ENCODE peak calls at places on chromosomes 2 and 18, in ten cellular contexts. R is BJ, F is HL-60, L is lung, O is kidney epithelial cell, S is GM23338, Y is dorsolateral prefrontal cortex, V is fibroblast of the aortic adventitia, B is heart right ventricle, H is fibroblast of lung. J is an unnamed sample.

GRCh38 chr2:110858135-110858737 is 125.9 kb downstream of the ACOXL start:
- DNase-seq in R (no peak), F (no peak), L (no peak), O (no peak), S (peak), Y (peak), V (no peak), B (no peak), H (no peak), J (no peak)

GRCh38 chr2:236753611-236754010 is 184.0 kb downstream of the ACKR3 start:
- DNase-seq in R (no peak), F (no peak), L (no peak), O (no peak), S (no peak), Y (no peak), V (no peak), B (no peak), H (no peak), J (peak)

GRCh38 chr2:40332096-40332826 is 119.6 kb downstream of the SLC8A1 start:
- DNase-seq in R (no peak), F (peak), L (no peak), O (peak), S (no peak), Y (no peak), V (peak), B (no peak), H (peak), J (peak)

GRCh38 chr18:25459814-25460213 is 107.8 kb upstream of the ZNF521 start:
- DNase-seq in R (no peak), F (no peak), L (no peak), O (no peak), S (no peak), Y (no peak), V (no peak), B (no peak), H (no peak), J (no peak)

GRCh38 chr18:78797499-78797898 is 182.1 kb upstream of the SALL3 start:
- DNase-seq in R (no peak), F (no peak), L (no peak), O (no peak), S (no peak), Y (no peak), V (no peak), B (no peak), H (no peak), J (no peak)

GRCh38 chr2:69774984-69775982 is 33.3 kb downstream of the ANXA4 start:
- DNase-seq in R (no peak), F (no peak), L (no peak), O (no peak), S (no peak), Y (no peak), V (peak), B (no peak), H (no peak), J (no peak)

GRCh38 chr18:67599277-67599676 is 82.8 kb upstream of the DSEL start:
- DNase-seq in R (no peak), F (no peak), L (no peak), O (peak), S (no peak), Y (no peak), V (peak), B (no peak), H (peak), J (no peak)

GRCh38 chr18:26298107-26298506 is 71.9 kb downstream of the TAF4B start:
- DNase-seq in R (no peak), F (no peak), L (no peak), O (no peak), S (no peak), Y (no peak), V (no peak), B (no peak), H (no peak), J (no peak)

GRCh38 chr2:104897515-104898184 is 43.7 kb downstream of the POU3F3 start:
- DNase-seq in R (no peak), F (no peak), L (no peak), O (peak), S (no peak), Y (no peak), V (peak), B (no peak), H (peak), J (no peak)

GRCh38 chr2:16058256-16058655 is 117.9 kb downstream of the MYCN start:
- DNase-seq in R (no peak), F (no peak), L (no peak), O (no peak), S (no peak), Y (no peak), V (no peak), B (no peak), H (no peak), J (no peak)

GRCh38 chr2:136448986-136449780 is 316.2 kb upstream of the THSD7B start:
- DNase-seq in R (no peak), F (no peak), L (no peak), O (no peak), S (no peak), Y (no peak), V (no peak), B (no peak), H (no peak), J (no peak)

GRCh38 chr2:164151518-164151917 is 415.7 kb upstream of the FIGN start:
- DNase-seq in R (no peak), F (no peak), L (no peak), O (no peak), S (no peak), Y (no peak), V (peak), B (no peak), H (peak), J (no peak)

GRCh38 chr2:191899442-191899841 is 52.6 kb upstream of the CAVIN2 start:
- DNase-seq in R (peak), F (no peak), L (no peak), O (peak), S (no peak), Y (no peak), V (peak), B (no peak), H (peak), J (no peak)

GRCh38 chr2:120538691-120539420 is 192.9 kb downstream of the INHBB start:
- DNase-seq in R (no peak), F (no peak), L (no peak), O (no peak), S (no peak), Y (no peak), V (no peak), B (no peak), H (no peak), J (no peak)

GRCh38 chr2:165617720-165618119 is 148.2 kb downstream of the CSRNP3 start:
- DNase-seq in R (no peak), F (no peak), L (no peak), O (no peak), S (no peak), Y (no peak), V (no peak), B (no peak), H (no peak), J (no peak)

GRCh38 chr2:26561376-26561775 is 79.8 kb downstream of the CIB4 start:
- DNase-seq in R (no peak), F (no peak), L (no peak), O (no peak), S (no peak), Y (no peak), V (no peak), B (no peak), H (no peak), J (no peak)

GRCh38 chr2:148046802-148047201 is 25.9 kb downstream of the MBD5 start:
- DNase-seq in R (no peak), F (no peak), L (no peak), O (no peak), S (no peak), Y (no peak), V (no peak), B (no peak), H (no peak), J (no peak)

GRCh38 chr2:66587216-66587615 is 152.3 kb downstream of the MEIS1 start:
- DNase-seq in R (no peak), F (no peak), L (no peak), O (no peak), S (peak), Y (no peak), V (no peak), B (no peak), H (no peak), J (no peak)

GRCh38 chr2:150296795-150297546 is 190.5 kb downstream of the RND3 start:
- DNase-seq in R (no peak), F (no peak), L (no peak), O (no peak), S (no peak), Y (no peak), V (peak), B (no peak), H (peak), J (no peak)

GRCh38 chr2:240226672-240227537 is 86.4 kb upstream of the OTOS start:
- DNase-seq in R (no peak), F (no peak), L (no peak), O (no peak), S (no peak), Y (peak), V (no peak), B (no peak), H (no peak), J (no peak)

GRCh38 chr18:79680100-79680879 is 687 bp downstream of the CTDP1 start:
- DNase-seq in R (no peak), F (peak), L (no peak), O (no peak), S (peak), Y (no peak), V (peak), B (peak), H (peak), J (peak)

GRCh38 chr18:40810371-40810770 is 1144.7 kb upstream of the PIK3C3 start:
- DNase-seq in R (no peak), F (no peak), L (no peak), O (peak), S (no peak), Y (no peak), V (peak), B (no peak), H (peak), J (no peak)

GRCh38 chr2:230958803-230959756 is 34.0 kb upstream of the GPR55 start:
- DNase-seq in R (no peak), F (no peak), L (no peak), O (no peak), S (no peak), Y (no peak), V (no peak), B (no peak), H (no peak), J (no peak)

GRCh38 chr2:170313636-170314348 is 135.8 kb downstream of the MYO3B start:
- DNase-seq in R (no peak), F (no peak), L (no peak), O (no peak), S (no peak), Y (peak), V (no peak), B (no peak), H (no peak), J (no peak)

GRCh38 chr2:230922951-230923717 is 1.9 kb downstream of the GPR55 start:
- DNase-seq in R (no peak), F (no peak), L (no peak), O (no peak), S (no peak), Y (no peak), V (no peak), B (no peak), H (no peak), J (no peak)

GRCh38 chr2:182868049-182868422 is 1.6 kb upstream of the FRZB start:
- DNase-seq in R (no peak), F (no peak), L (no peak), O (no peak), S (peak), Y (no peak), V (no peak), B (no peak), H (no peak), J (no peak)

GRCh38 chr2:238929242-238930081 is 81.6 kb downstream of the TWIST2 start:
- DNase-seq in R (no peak), F (no peak), L (no peak), O (no peak), S (no peak), Y (peak), V (peak), B (peak), H (peak), J (peak)

GRCh38 chr2:111066062-111066593 is 54.6 kb upstream of the BCL2L11 start:
- DNase-seq in R (no peak), F (peak), L (no peak), O (no peak), S (no peak), Y (no peak), V (no peak), B (no peak), H (no peak), J (no peak)

GRCh38 chr18:55405655-55406373 is 182.2 kb downstream of the TCF4 start:
- DNase-seq in R (peak), F (no peak), L (peak), O (peak), S (no peak), Y (peak), V (peak), B (peak), H (peak), J (peak)

GRCh38 chr18:56678836-56679565 is 27.8 kb downstream of the WDR7 start:
- DNase-seq in R (no peak), F (no peak), L (no peak), O (no peak), S (no peak), Y (no peak), V (no peak), B (no peak), H (no peak), J (no peak)

GRCh38 chr2:51790854-51791253 is 758.9 kb upstream of the NRXN1 start:
- DNase-seq in R (no peak), F (no peak), L (no peak), O (no peak), S (no peak), Y (no peak), V (no peak), B (no peak), H (no peak), J (no peak)

GRCh38 chr2:51789908-51790307 is 758.0 kb upstream of the NRXN1 start:
- DNase-seq in R (no peak), F (no peak), L (no peak), O (no peak), S (no peak), Y (no peak), V (no peak), B (no peak), H (no peak), J (no peak)

GRCh38 chr2:51795248-51795888 is 763.4 kb upstream of the NRXN1 start:
- DNase-seq in R (no peak), F (peak), L (no peak), O (no peak), S (peak), Y (no peak), V (no peak), B (no peak), H (no peak), J (peak)
- TF ChIP-seq CTCF in R (no peak), F (peak), L (no peak), O (peak), S (peak), Y (no peak), V (no peak), B (no peak), H (no peak), J (peak)

GRCh38 chr2:33033524-33034150 is 86.9 kb downstream of the LTBP1 start:
- DNase-seq in R (no peak), F (no peak), L (no peak), O (no peak), S (peak), Y (peak), V (peak), B (no peak), H (peak), J (no peak)

GRCh38 chr2:33038799-33039198 is 92.0 kb downstream of the LTBP1 start:
- DNase-seq in R (no peak), F (no peak), L (no peak), O (no peak), S (no peak), Y (no peak), V (no peak), B (no peak), H (no peak), J (no peak)

GRCh38 chr2:33032245-33032644 is 85.5 kb downstream of the LTBP1 start:
- DNase-seq in R (no peak), F (no peak), L (no peak), O (no peak), S (no peak), Y (no peak), V (no peak), B (no peak), H (no peak), J (no peak)

GRCh38 chr2:33038230-33038629 is 91.5 kb downstream of the LTBP1 start:
- DNase-seq in R (no peak), F (no peak), L (no peak), O (no peak), S (no peak), Y (no peak), V (no peak), B (no peak), H (no peak), J (no peak)

DNA sequence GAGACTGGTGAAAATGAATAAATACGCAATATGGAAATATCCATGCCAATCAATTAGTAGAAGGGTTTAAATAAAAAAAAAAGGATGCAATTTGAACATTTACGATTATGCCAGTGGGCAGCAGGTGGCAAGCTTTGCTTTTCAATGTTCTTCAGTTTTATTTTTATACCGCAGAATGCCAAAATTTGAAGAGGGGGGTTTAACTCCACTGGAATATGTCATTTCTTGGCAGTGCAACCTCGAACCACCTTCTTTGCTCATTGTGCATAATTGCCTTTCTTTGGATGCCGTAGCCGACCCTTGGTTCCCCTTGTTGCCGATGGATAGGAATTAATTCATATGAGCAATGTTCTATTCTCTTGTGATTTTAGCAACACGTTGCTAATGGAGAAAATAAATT is 88.0 kb downstream of the LTBP1 start:
- DNase-seq in R (no peak), F (no peak), L (no peak), O (no peak), S (no peak), Y (peak), V (peak), B (no peak), H (peak), J (no peak)
- H3K4me3 ChIP-seq in R (no peak), F (no peak), L (no peak), O (no peak), S (no peak), Y (peak), V (peak), B (no peak), H (peak), J (no peak)

DNA sequence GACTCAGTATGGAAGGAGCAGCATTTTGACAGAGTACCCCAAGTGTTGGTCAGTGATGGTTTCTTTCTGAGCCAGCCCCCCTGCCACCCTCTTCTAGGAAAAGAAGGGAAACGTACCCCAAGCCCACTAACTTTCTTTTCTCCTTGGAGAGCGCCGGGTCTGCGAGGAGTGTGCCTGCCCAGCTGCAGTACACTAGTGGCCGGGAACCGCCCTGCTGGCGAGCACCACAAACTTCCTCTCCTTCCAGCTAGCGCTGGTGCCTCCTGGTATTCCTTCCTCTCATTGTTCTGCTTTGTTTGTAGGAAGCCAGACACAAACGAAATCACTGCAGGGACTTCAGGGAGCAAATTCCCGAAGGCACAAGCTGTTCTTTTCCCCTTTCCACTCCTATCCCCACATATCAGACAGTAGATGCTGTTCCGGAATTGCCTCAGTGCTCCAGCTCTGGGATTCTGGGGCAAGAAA is 1.8 kb downstream of the CCDC85A start:
- DNase-seq in R (no peak), F (no peak), L (peak), O (no peak), S (peak), Y (peak), V (peak), B (peak), H (no peak), J (no peak)
- TF ChIP-seq CTCF in R (peak), F (no peak), L (no peak), O (peak), S (no peak), Y (peak), V (peak), B (no peak), H (no peak), J (peak)

DNA sequence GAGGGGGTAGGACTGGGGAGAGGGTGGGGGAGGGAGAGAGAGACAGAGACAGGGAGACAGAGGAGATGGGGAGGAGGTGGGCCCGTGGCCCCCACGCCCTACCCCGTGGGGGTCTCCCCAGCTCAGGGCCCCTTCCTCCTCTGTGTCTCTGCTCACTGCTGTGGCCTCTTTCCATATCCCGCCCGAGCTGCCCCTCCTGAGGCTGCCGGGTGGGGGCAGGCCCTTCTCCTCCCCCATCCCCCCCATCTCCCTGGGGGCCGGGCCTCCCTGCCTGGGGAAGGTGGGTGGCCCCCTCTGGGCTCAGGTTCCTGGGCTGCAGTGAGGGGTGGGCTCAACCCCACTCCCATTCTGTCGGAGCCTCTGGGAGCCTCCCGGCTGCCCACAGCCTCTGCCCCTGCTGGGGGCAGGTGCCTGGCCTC is 332 bp upstream of the PDCD1 start:
- DNase-seq in R (no peak), F (no peak), L (no peak), O (no peak), S (no peak), Y (no peak), V (no peak), B (peak), H (no peak), J (no peak)
- H3K4me3 ChIP-seq in R (no peak), F (no peak), L (no peak), O (no peak), S (no peak), Y (no peak), V (no peak), B (no peak), H (no peak), J (no peak)

DNA sequence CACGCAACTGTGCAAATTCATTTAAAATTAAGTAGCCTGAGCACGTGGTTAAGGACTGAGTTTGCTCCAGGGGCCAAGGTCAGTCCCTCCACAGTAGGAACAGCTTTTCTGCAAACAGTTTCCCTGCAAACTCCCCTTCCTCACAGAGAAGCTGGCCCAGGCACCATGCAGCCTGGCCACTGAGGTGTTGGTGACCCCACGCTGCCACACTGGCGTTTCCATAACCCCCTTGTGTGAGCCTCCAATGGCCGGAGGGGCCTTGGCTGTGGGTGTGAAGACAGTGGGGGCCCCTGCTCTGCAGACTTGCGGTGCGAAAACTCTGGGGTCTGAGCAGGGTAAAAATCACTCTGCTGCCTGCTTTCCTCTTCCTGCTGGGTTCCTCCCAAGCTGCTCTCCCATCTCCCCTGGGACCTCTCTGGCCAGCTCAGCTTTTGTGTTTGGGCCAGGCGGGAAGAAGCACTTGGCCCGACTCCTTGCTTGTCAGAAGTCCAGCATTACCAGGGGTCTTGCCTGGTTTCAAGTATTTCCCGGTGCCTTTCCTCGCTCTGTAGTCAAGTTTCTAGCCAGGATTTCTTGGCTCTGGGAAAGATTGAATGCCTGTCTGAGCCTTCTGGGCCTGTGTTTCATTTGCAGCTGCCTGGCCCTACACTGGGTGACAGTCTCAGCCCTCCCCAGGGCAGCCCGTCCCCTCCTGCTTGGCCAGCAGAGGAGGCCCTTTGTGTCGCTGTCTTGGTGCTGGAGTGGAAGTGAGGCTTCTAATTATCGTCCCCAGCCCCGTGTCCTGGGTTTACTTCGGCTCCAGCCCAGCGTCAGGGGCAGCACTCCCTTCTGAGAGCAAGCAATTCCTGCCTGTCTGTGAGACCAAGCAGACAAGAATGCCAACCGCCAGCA is 131.4 kb upstream of the SLC1A4 start:
- DNase-seq in R (no peak), F (no peak), L (no peak), O (no peak), S (peak), Y (peak), V (peak), B (peak), H (peak), J (no peak)
- TF ChIP-seq CTCF in R (peak), F (no peak), L (no peak), O (no peak), S (peak), Y (no peak), V (no peak), B (no peak), H (no peak), J (no peak)

J was measured in retinal pigment epithelial cell.